ENCODE peak calls at places on chromosomes 4 and X, in six cellular contexts. W is SK-N-SH, O is H1, G is K562, H is HepG2, T is GM12878. P is an unnamed sample.

GRCh38 chr4:153432971-153433752 is 33.0 kb upstream of the TMEM131L start:
- DNase-seq in W (no peak), O (peak; percentile 19), G (peak; percentile 60), H (peak; percentile 79), T (peak; percentile 99), P (peak; percentile 90)

GRCh38 chrX:68947882-68948605 is 119.2 kb downstream of the EFNB1 start:
- DNase-seq in W (peak; percentile 76), O (no peak), G (peak; percentile 19), H (no peak), T (no peak), P (no peak)

GRCh38 chr4:170391066-170391754 is 301.5 kb upstream of the AADAT start:
- DNase-seq in W (no peak), O (no peak), G (no peak), H (no peak), T (no peak), P (no peak)

GRCh38 chr4:84497220-84497834 is 1.8 kb downstream of the NKX6-1 start:
- DNase-seq in W (peak; percentile 46), O (no peak), G (no peak), H (no peak), T (no peak), P (no peak)

GRCh38 chr4:183097251-183098079 is 1.6 kb upstream of the WWC2 start:
- DNase-seq in W (no peak), O (no peak), G (no peak), H (no peak), T (no peak), P (no peak)

GRCh38 chr4:13103382-13104015 is 380.6 kb downstream of the RAB28 start:
- DNase-seq in W (no peak), O (no peak), G (no peak), H (no peak), T (no peak), P (no peak)

GRCh38 chr4:5707366-5708133 is 809 bp downstream of the EVC2 start:
- DNase-seq in W (no peak), O (no peak), G (no peak), H (no peak), T (no peak), P (no peak)

GRCh38 chrX:10365532-10366265 is 208.9 kb downstream of the CLCN4 start:
- DNase-seq in W (no peak), O (no peak), G (no peak), H (no peak), T (no peak), P (no peak)

GRCh38 chrX:153643431-153644351 is 3.3 kb upstream of the DUSP9 start:
- DNase-seq in W (peak; percentile 83), O (no peak), G (peak; percentile 77), H (no peak), T (no peak), P (no peak)

DNA sequence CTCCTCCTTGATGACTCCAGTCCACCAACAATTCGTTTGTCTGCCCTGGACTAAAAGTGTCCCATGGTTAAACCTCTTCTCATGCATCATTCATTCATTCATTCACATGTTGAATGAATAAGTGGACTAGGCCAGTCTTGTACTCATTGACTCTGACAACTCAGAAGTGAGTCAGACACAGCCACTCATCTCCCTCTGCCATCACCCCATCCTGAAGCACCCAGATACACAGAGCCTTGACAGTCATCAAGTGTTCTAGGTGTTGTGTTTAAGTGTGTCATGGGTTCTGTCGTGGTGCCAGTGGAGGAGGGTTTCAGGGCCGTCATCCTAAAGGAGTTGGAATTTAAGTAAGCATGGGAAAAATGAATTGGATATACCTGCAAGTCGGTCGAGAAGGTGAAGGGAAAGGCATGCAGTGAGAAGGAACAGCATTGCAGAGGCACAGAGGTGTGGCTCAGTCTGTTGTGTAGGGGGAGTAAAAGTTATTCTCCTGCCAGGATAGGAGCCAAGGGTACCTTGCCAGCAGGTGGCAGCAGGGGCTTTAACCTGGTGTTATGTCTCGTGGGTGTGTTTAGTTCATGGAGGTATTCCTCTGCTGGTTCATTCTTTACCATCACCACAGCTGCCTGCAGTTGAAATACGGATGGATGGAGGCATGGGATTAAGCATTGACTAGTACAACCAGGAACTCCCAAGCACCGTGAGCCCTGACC is 18.3 kb downstream of the MAGED2 start:
- DNase-seq in W (no peak), O (no peak), G (no peak), H (no peak), T (no peak), P (no peak)
- TF ChIP-seq GABPA in W (no peak), O (no peak), G (no peak), H (no peak), T (no peak), P (no peak)

GRCh38 chrX:120120223-120120622 is 4.5 kb upstream of the RHOXF1 start:
- DNase-seq in W (no peak), O (no peak), G (no peak), H (no peak), T (no peak), P (no peak)

GRCh38 chrX:120125444-120125843 is 9.7 kb upstream of the RHOXF1 start:
- DNase-seq in W (no peak), O (no peak), G (no peak), H (no peak), T (no peak), P (no peak)
- H3K4me3 ChIP-seq in W (no peak overlapping the region), O (no peak overlapping the region), G (no peak overlapping the region), H (no peak overlapping the region), T (no peak overlapping the region), P (no peak overlapping the region)

GRCh38 chr4:107801766-107802211 is 22.9 kb upstream of the SGMS2 start:
- DNase-seq in W (no peak), O (no peak), G (no peak), H (no peak), T (no peak), P (no peak)
- TF ChIP-seq GABPA in W (no peak), O (no peak), G (no peak), H (no peak), T (no peak), P (no peak)

DNA sequence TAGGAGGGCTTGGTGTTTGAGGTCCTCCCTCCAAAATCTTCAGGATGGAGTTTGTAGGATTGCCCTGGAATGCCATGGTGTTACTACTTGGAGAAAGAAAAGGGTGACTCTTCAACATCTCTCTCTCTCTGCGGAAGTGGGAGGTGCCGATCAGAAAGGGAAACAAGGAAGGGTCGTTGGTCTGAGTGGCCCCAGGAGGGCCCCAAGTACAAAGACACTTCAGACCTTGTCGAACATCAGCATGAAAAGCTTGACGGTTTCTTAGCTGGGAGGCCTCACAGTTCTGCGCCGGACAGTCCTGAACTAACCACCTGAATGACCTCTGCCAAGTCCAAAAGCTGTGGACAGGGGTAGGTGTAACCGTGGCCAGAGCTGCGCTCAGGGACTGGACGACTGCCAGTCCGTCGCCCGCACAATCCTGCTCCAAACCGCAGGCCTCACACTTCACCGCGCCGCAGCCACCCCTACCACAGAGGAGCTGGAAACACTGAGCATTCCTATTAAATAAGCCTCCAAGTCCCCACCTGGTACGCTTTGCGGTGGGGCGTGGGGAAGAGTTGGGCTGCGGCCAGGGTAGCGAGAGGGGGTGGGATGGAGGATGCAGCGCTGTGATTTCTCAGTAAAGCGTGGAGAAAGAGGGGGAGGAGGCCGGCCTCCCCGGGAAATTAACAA is 540 bp upstream of the GSX2 start:
- DNase-seq in W (no peak), O (no peak), G (no peak), H (no peak), T (no peak), P (no peak)
- H3K4me3 ChIP-seq in W (peak overlapping the region; percentile 51), O (peak overlapping the region; percentile 8), G (no peak overlapping the region), H (peak overlapping the region; percentile 63), T (no peak overlapping the region), P (no peak overlapping the region)

GRCh38 chrX:139826065-139827044 is 106.5 kb downstream of the ATP11C start:
- DNase-seq in W (no peak), O (no peak), G (no peak), H (no peak), T (no peak), P (no peak)
- TF ChIP-seq GABPA in W (no peak), O (no peak), G (no peak), H (no peak), T (no peak), P (no peak)

P was measured in HL-60.